ENCODE peak calls at places on chromosomes 13 and 19, in six cellular contexts. R, E, K, W, B and C are unnamed samples.

GRCh38 chr19:47663911-47664771 is 49.1 kb upstream of the EHD2 start:
- DNase-seq in R (peak; percentile 98), E (no peak), K (peak; percentile 97), W (no peak), B (peak; percentile 91), C (no peak)

GRCh38 chr19:48835734-48836088 is 580 bp downstream of the HSD17B14 start:
- DNase-seq in R (peak; percentile 72), E (peak; percentile 89), K (peak; percentile 80), W (peak; percentile 84), B (peak; percentile 62), C (peak; percentile 91)

GRCh38 chr13:69474286-69474685 is 633.3 kb upstream of the ATXN8OS start:
- DNase-seq in R (no peak), E (no peak), K (no peak), W (no peak), B (no peak), C (no peak)

GRCh38 chr13:81446441-81446840 is 1105.5 kb upstream of the SPRY2 start:
- DNase-seq in R (no peak), E (no peak), K (no peak), W (no peak), B (no peak), C (no peak)

GRCh38 chr13:89746554-89746953 is 1600.9 kb upstream of the MIR17HG start:
- DNase-seq in R (no peak), E (no peak), K (no peak), W (no peak), B (no peak), C (no peak)

GRCh38 chr19:23070353-23070781 is 46.5 kb upstream of the ZNF730 start:
- DNase-seq in R (peak; percentile 23), E (no peak), K (peak; percentile 56), W (no peak), B (no peak), C (no peak)

GRCh38 chr13:28744091-28744536 is 25.3 kb upstream of the SLC46A3 start:
- DNase-seq in R (peak; percentile 37), E (no peak), K (peak; percentile 81), W (no peak), B (no peak), C (no peak)

GRCh38 chr13:90393408-90393807 is 954.1 kb upstream of the MIR17HG start:
- DNase-seq in R (no peak), E (no peak), K (no peak), W (no peak), B (no peak), C (no peak)

GRCh38 chr13:93224545-93224944 is 2.1 kb upstream of the GPC6 start:
- DNase-seq in R (peak; percentile 58), E (no peak), K (peak; percentile 71), W (no peak), B (no peak), C (no peak)

GRCh38 chr19:20558011-20558410 is 7.6 kb downstream of the ZNF737 start:
- DNase-seq in R (no peak), E (no peak), K (no peak), W (no peak), B (no peak), C (no peak)

GRCh38 chr19:49014123-49014869 is 2.6 kb downstream of the LHB start:
- DNase-seq in R (no peak), E (no peak), K (peak; percentile 49), W (no peak), B (no peak), C (no peak)

GRCh38 chr13:24353736-24354135 is 44.4 kb downstream of the C1QTNF9 start:
- DNase-seq in R (no peak), E (no peak), K (no peak), W (no peak), B (no peak), C (no peak)

GRCh38 chr13:22758245-22758644 is 422.5 kb upstream of the SGCG start:
- DNase-seq in R (no peak), E (no peak), K (no peak), W (no peak), B (no peak), C (no peak)

GRCh38 chr13:38473305-38473704 is 123.7 kb downstream of the UFM1 start:
- DNase-seq in R (no peak), E (no peak), K (no peak), W (no peak), B (no peak), C (no peak)